ENCODE peak calls at places on chromosome 10, in four cellular contexts. J is K562, B is GM12878, Y is HepG2. H is an unnamed sample.

GRCh38 chr10:101285519-101286070 is 56.3 kb upstream of the LBX1 start:
- DNase-seq in Y (no peak), J (no peak), B (no peak), H (peak)

GRCh38 chr10:125611756-125612155 is 71.2 kb downstream of the TEX36 start:
- DNase-seq in Y (no peak), B (no peak), J (no peak), H (no peak)

GRCh38 chr10:110533149-110533548 is 34.3 kb upstream of the SMC3 start:
- DNase-seq in B (no peak), J (peak), Y (no peak), H (no peak)

GRCh38 chr10:9285698-9286097 is 1231.2 kb downstream of the GATA3 start:
- DNase-seq in B (no peak), Y (no peak), J (no peak), H (no peak)

GRCh38 chr10:35386594-35387174 is 50.4 kb downstream of the CCNY start:
- DNase-seq in B (no peak), J (peak), Y (peak), H (no peak)

GRCh38 chr10:124717911-124718734 is 26.1 kb downstream of the FAM53B start:
- DNase-seq in J (peak), Y (no peak), B (peak), H (no peak)

GRCh38 chr10:69869291-69869841 is 67.7 kb downstream of the COL13A1 start:
- DNase-seq in J (no peak), Y (no peak), B (no peak), H (no peak)

GRCh38 chr10:12448729-12449391 is 99.5 kb downstream of the CAMK1D start:
- DNase-seq in Y (no peak), J (peak), B (peak), H (peak)

GRCh38 chr10:21293518-21294356 is 231.7 kb downstream of the SKIDA1 start:
- DNase-seq in B (no peak), Y (no peak), J (no peak), H (no peak)

GRCh38 chr10:62640386-62640785 is 164.1 kb upstream of the ADO start:
- DNase-seq in Y (no peak), J (no peak), B (no peak), H (no peak)

GRCh38 chr10:62426086-62426485 is 51.9 kb downstream of the ZNF365 start:
- DNase-seq in J (no peak), B (no peak), Y (no peak), H (no peak)

GRCh38 chr10:88879754-88880286 is at the start of gene STAMBPL1:
- DNase-seq in B (peak), Y (no peak), J (no peak), H (no peak)

GRCh38 chr10:23342213-23342884 is 2.2 kb downstream of the C10orf67 start:
- DNase-seq in J (no peak), Y (no peak), B (no peak), H (no peak)

GRCh38 chr10:63670291-63670898 is 149.2 kb downstream of the REEP3 start:
- DNase-seq in B (no peak), Y (no peak), J (no peak), H (no peak)

GRCh38 chr10:12841826-12842225 is 159.7 kb downstream of the CCDC3 start:
- DNase-seq in Y (no peak), J (no peak), B (no peak), H (no peak)

GRCh38 chr10:130885021-130885655 is 426.4 kb downstream of the TCERG1L start:
- DNase-seq in J (no peak), Y (no peak), B (no peak), H (no peak)

GRCh38 chr10:131760416-131761166 is 140.2 kb upstream of the PPP2R2D start:
- DNase-seq in Y (no peak), B (no peak), J (no peak), H (no peak)

GRCh38 chr10:113450906-113451305 is 101.9 kb upstream of the HABP2 start:
- DNase-seq in B (no peak), J (no peak), Y (no peak), H (no peak)

GRCh38 chr10:72092987-72093386 is 4.6 kb upstream of the SPOCK2 start:
- DNase-seq in J (no peak), B (no peak), Y (no peak), H (no peak)

GRCh38 chr10:17238445-17239275 is 10.6 kb downstream of the VIM start:
- DNase-seq in J (no peak), Y (no peak), B (no peak), H (no peak)

GRCh38 chr10:68135362-68135761 is 26.1 kb downstream of the MYPN start:
- DNase-seq in Y (no peak), J (no peak), B (no peak), H (no peak)

GRCh38 chr10:132198381-132199181 is 11.8 kb downstream of the DPYSL4 start:
- DNase-seq in Y (no peak), J (no peak), B (no peak), H (no peak)

GRCh38 chr10:5632430-5632829 is 34.0 kb downstream of the ASB13 start:
- DNase-seq in B (no peak), J (no peak), Y (peak), H (no peak)

GRCh38 chr10:88088441-88089340 is 225.3 kb downstream of the PTEN start:
- DNase-seq in B (no peak), Y (no peak), J (no peak), H (no peak)

GRCh38 chr10:78404296-78404695 is 370.6 kb downstream of the RPS24 start:
- DNase-seq in J (no peak), Y (no peak), B (no peak), H (no peak)

GRCh38 chr10:69479241-69479730 is 28.0 kb downstream of the TSPAN15 start:
- DNase-seq in Y (no peak), J (no peak), B (no peak), H (no peak)

GRCh38 chr10:79979310-79979972 is 30.5 kb upstream of the SFTPD start:
- DNase-seq in Y (no peak), B (no peak), J (no peak), H (no peak)

GRCh38 chr10:12418725-12419278 is 69.5 kb downstream of the CAMK1D start:
- DNase-seq in J (no peak), Y (no peak), B (no peak), H (no peak)

GRCh38 chr10:98321203-98321780 is 53.3 kb upstream of the LOXL4 start:
- DNase-seq in B (no peak), J (no peak), Y (no peak), H (no peak)

DNA sequence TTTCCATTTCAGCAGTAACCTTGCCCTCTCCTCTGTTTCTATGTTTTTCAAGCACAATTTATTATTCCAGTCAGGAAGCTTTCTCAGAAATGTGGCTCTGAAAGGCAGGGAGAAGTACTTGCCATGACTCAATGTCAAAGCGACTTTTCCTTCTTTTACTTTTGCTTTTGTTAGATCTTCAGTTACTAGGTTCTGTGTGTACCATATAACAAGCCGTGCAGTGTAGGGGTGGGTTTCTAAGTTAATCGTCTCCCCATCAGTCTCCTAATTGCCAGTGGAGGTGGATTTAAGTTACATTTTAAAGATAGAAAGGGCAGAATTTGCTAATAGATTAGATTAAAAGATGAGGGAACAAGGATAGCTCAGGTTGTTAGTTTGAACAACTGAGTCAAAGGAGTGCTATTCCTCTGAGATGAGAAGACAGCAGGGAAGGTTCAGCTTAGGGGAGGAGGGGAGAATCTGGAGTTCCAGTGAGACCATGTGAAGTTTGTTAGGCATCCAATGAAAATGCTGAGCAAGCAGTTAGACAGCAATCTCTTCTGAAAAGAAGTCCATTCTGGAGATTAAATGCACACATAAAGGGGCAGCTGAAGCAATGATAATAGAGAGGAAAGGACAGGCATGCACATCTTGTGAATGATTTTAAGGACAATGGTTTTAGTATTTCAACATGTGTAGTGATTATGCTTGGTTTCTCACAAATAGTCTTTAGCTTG is 89.9 kb upstream of the GHITM start:
- DNase-seq in B (no peak), Y (no peak), J (no peak), H (no peak)
- TF ChIP-seq BHLHE40 in B (no peak), Y (no peak), J (no peak), H (no peak)

GRCh38 chr10:86354761-86355540 is 11.6 kb downstream of the GRID1 start:
- DNase-seq in B (no peak), J (no peak), Y (no peak), H (no peak)
- TF ChIP-seq FOXM1 in B (no peak), J (no peak), Y (no peak), H (no peak)

GRCh38 chr10:60962946-60963345 is 19.0 kb upstream of the RHOBTB1 start:
- DNase-seq in J (no peak), Y (no peak), B (no peak), H (no peak)
- TF ChIP-seq BHLHE40 in J (no peak), Y (no peak), B (no peak), H (no peak)

GRCh38 chr10:114694062-114694461 is 36.0 kb upstream of the ABLIM1 start:
- DNase-seq in B (no peak), Y (no peak), J (no peak), H (no peak)
- TF ChIP-seq FOXM1 in B (no peak), Y (no peak), J (no peak), H (no peak)

DNA sequence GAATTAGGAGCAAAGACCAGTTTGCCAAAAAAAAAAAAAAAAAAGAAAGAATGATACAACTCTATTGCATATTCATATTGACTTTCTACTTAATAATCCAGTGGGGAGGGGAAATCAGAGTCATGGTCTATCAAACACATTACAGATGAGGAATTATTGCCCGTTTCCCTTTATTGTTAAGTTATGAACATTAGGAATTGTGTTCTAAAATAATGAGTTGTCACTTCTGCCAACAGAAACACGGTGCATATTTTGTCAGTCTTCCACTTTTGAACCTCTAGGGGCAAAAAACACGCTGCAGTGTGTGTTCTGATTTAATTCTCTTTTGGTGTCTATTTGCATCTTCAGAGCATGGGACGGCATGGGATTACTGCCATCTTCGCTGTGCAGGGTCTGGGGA is 115.7 kb upstream of the RHOBTB1 start:
- DNase-seq in J (no peak), B (no peak), Y (no peak), H (no peak)
- TF ChIP-seq BHLHE40 in J (no peak), B (no peak), Y (no peak), H (no peak)

DNA sequence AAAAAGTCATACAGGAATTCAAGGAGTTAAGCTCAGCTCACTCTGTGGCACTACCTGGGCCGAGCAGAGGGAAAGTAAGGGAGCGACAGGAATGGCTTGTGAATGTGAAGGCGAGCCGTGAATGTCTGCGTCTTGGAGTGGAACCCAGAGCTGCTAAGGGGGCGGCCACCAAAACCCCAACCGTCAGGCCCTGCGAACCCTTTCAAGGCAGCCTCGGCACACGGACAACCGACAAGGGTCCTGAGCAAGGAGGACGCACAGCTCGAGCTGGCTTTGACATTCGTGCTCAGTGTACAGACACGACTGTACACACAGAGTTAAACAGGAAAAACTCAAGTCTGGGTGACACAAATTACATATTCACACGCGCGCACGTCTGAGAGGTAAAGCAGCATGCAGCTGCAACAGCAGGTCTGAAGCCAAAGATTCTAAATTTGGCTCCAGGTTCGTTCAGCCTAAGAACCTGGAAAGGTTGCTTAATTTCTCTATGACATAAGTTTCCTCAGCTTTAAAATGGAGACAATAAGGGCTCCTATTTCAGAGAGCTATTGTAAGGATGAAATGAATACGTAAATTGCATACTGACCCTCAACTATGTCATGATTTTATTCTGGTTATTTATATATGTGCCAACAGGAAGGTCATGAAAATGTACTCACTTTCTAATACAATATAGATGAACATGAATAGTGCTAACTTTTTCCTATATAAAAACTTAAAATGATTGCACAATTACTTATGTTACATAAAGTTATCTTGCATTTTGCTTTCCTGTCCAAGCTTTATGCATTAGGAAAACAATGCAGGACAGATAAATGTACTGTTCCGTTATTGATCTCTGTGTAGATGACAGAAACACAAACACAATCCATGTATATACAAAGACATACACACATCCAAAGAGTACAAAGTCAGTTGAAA is 192.9 kb downstream of the ZMYND11 start:
- DNase-seq in J (no peak), B (no peak), Y (no peak), H (no peak)
- TF ChIP-seq FOXM1 in J (no peak), B (no peak), Y (no peak), H (no peak)

H was measured in HEK293T.